ENCODE peak calls at places on chromosomes 7 and 10, in five cellular contexts. One of them, this sample, is unnamed.

GRCh38 chr7:43648725-43649406 is 66.0 kb downstream of the STK17A start:
- DNase-seq in amniotic epithelial cell: peak
- DNase-seq in activated CD4-positive, alpha-beta T cell treated with anti-CD3 and anti-CD28 coated beads, Interleukin-2, amount 50 U/mL, for 24 hours: no peak
- DNase-seq in psoas muscle: no peak
- DNase-seq in stimulated activated naive CD4-positive, alpha-beta T cell: peak
- DNase-seq in this sample: peak

GRCh38 chr7:45033931-45034290 is 33.9 kb downstream of the CCM2 start:
- DNase-seq in stimulated activated naive CD4-positive, alpha-beta T cell: no peak
- DNase-seq in psoas muscle: peak
- DNase-seq in activated CD4-positive, alpha-beta T cell treated with anti-CD3 and anti-CD28 coated beads, Interleukin-2, amount 50 U/mL, for 24 hours: no peak
- DNase-seq in amniotic epithelial cell: no peak
- DNase-seq in this sample: no peak

GRCh38 chr10:79433324-79434222 is 11.9 kb downstream of the ZCCHC24 start:
- DNase-seq in psoas muscle: no peak
- DNase-seq in activated CD4-positive, alpha-beta T cell treated with anti-CD3 and anti-CD28 coated beads, Interleukin-2, amount 50 U/mL, for 24 hours: no peak
- DNase-seq in stimulated activated naive CD4-positive, alpha-beta T cell: no peak
- DNase-seq in amniotic epithelial cell: no peak
- DNase-seq in this sample: no peak

GRCh38 chr10:99456207-99456606 is 25.8 kb upstream of the GOT1 start:
- DNase-seq in amniotic epithelial cell: no peak
- DNase-seq in activated CD4-positive, alpha-beta T cell treated with anti-CD3 and anti-CD28 coated beads, Interleukin-2, amount 50 U/mL, for 24 hours: no peak
- DNase-seq in stimulated activated naive CD4-positive, alpha-beta T cell: no peak
- DNase-seq in psoas muscle: no peak
- DNase-seq in this sample: no peak

GRCh38 chr7:103989200-103989784 is at the start of gene RELN:
- DNase-seq in psoas muscle: no peak
- DNase-seq in amniotic epithelial cell: peak
- DNase-seq in stimulated activated naive CD4-positive, alpha-beta T cell: no peak
- DNase-seq in activated CD4-positive, alpha-beta T cell treated with anti-CD3 and anti-CD28 coated beads, Interleukin-2, amount 50 U/mL, for 24 hours: no peak
- DNase-seq in this sample: peak

GRCh38 chr7:132417037-132417906 is 159.0 kb downstream of the PLXNA4 start:
- DNase-seq in stimulated activated naive CD4-positive, alpha-beta T cell: no peak
- DNase-seq in amniotic epithelial cell: no peak
- DNase-seq in activated CD4-positive, alpha-beta T cell treated with anti-CD3 and anti-CD28 coated beads, Interleukin-2, amount 50 U/mL, for 24 hours: no peak
- DNase-seq in psoas muscle: no peak
- DNase-seq in this sample: no peak

GRCh38 chr10:110500515-110500905 is 2.8 kb downstream of the DUSP5 start:
- DNase-seq in psoas muscle: no peak
- DNase-seq in activated CD4-positive, alpha-beta T cell treated with anti-CD3 and anti-CD28 coated beads, Interleukin-2, amount 50 U/mL, for 24 hours: no peak
- DNase-seq in stimulated activated naive CD4-positive, alpha-beta T cell: no peak
- DNase-seq in amniotic epithelial cell: peak
- DNase-seq in this sample: peak

GRCh38 chr10:116001266-116001857 is 271.6 kb downstream of the GFRA1 start:
- DNase-seq in activated CD4-positive, alpha-beta T cell treated with anti-CD3 and anti-CD28 coated beads, Interleukin-2, amount 50 U/mL, for 24 hours: no peak
- DNase-seq in amniotic epithelial cell: no peak
- DNase-seq in stimulated activated naive CD4-positive, alpha-beta T cell: no peak
- DNase-seq in psoas muscle: no peak
- DNase-seq in this sample: peak

GRCh38 chr7:111486472-111487142 is 75.7 kb downstream of the IMMP2L start:
- DNase-seq in amniotic epithelial cell: peak
- DNase-seq in activated CD4-positive, alpha-beta T cell treated with anti-CD3 and anti-CD28 coated beads, Interleukin-2, amount 50 U/mL, for 24 hours: no peak
- DNase-seq in psoas muscle: no peak
- DNase-seq in stimulated activated naive CD4-positive, alpha-beta T cell: no peak
- DNase-seq in this sample: peak

GRCh38 chr10:91885362-91886079 is 23.8 kb downstream of the FGFBP3 start:
- DNase-seq in amniotic epithelial cell: no peak
- DNase-seq in psoas muscle: no peak
- DNase-seq in activated CD4-positive, alpha-beta T cell treated with anti-CD3 and anti-CD28 coated beads, Interleukin-2, amount 50 U/mL, for 24 hours: no peak
- DNase-seq in stimulated activated naive CD4-positive, alpha-beta T cell: no peak
- DNase-seq in this sample: no peak

GRCh38 chr7:70710011-70710480 is 421.9 kb upstream of the GALNT17 start:
- DNase-seq in stimulated activated naive CD4-positive, alpha-beta T cell: no peak
- DNase-seq in psoas muscle: no peak
- DNase-seq in amniotic epithelial cell: peak
- DNase-seq in activated CD4-positive, alpha-beta T cell treated with anti-CD3 and anti-CD28 coated beads, Interleukin-2, amount 50 U/mL, for 24 hours: no peak
- DNase-seq in this sample: peak

GRCh38 chr7:116242759-116243158 is 32.4 kb downstream of the TES start:
- DNase-seq in activated CD4-positive, alpha-beta T cell treated with anti-CD3 and anti-CD28 coated beads, Interleukin-2, amount 50 U/mL, for 24 hours: no peak
- DNase-seq in psoas muscle: no peak
- DNase-seq in amniotic epithelial cell: no peak
- DNase-seq in stimulated activated naive CD4-positive, alpha-beta T cell: no peak
- DNase-seq in this sample: no peak

GRCh38 chr10:24866615-24867583 is 85.5 kb downstream of the PRTFDC1 start:
- DNase-seq in psoas muscle: no peak
- DNase-seq in stimulated activated naive CD4-positive, alpha-beta T cell: no peak
- DNase-seq in activated CD4-positive, alpha-beta T cell treated with anti-CD3 and anti-CD28 coated beads, Interleukin-2, amount 50 U/mL, for 24 hours: no peak
- DNase-seq in amniotic epithelial cell: peak
- DNase-seq in this sample: peak

This sample was measured in iris pigment epithelial cell.